ENCODE peak calls at places on chromosomes 13 and 19, in five cellular contexts. C, A, D, M and B are unnamed samples.

GRCh38 chr13:45068036-45069001 is 52.0 kb upstream of the GTF2F2 start:
- DNase-seq in C (peak), A (no peak), D (no peak), M (no peak), B (peak)

GRCh38 chr13:60095300-60095699 is 68.4 kb downstream of the DIAPH3 start:
- DNase-seq in C (no peak), A (no peak), D (no peak), M (no peak), B (no peak)

GRCh38 chr19:54248016-54248601 is 5.5 kb upstream of the LILRA6 start:
- DNase-seq in C (peak), A (no peak), D (no peak), M (no peak), B (peak)

GRCh38 chr13:51955281-51955771 is 55.9 kb downstream of the ATP7B start:
- DNase-seq in C (no peak), A (no peak), D (no peak), M (no peak), B (no peak)

GRCh38 chr19:13840751-13841338 is 36.1 kb upstream of the NANOS3 start:
- DNase-seq in C (no peak), A (no peak), D (no peak), M (no peak), B (no peak)

GRCh38 chr13:24894277-24894971 is 130.5 kb downstream of the RNF17 start:
- DNase-seq in C (no peak), A (no peak), D (no peak), M (no peak), B (no peak)

GRCh38 chr19:5613466-5613865 is 9.1 kb downstream of the SAFB2 start:
- DNase-seq in C (no peak), A (no peak), D (no peak), M (no peak), B (no peak)

GRCh38 chr13:29454931-29455481 is 140.5 kb downstream of the SLC7A1 start:
- DNase-seq in C (peak), A (no peak), D (no peak), M (no peak), B (peak)

GRCh38 chr13:82214341-82214740 is 1667.9 kb downstream of the SLITRK1 start:
- DNase-seq in C (no peak), A (no peak), D (no peak), M (no peak), B (no peak)

GRCh38 chr13:21063031-21063430 is 1.6 kb upstream of the LATS2 start:
- DNase-seq in C (no peak), A (no peak), D (no peak), M (no peak), B (no peak)

GRCh38 chr19:10852098-10852800 is 4.0 kb downstream of the C19orf38 start:
- DNase-seq in C (no peak), A (no peak), D (no peak), M (no peak), B (no peak)

GRCh38 chr19:28595722-28596121 is 617.2 kb downstream of the UQCRFS1 start:
- DNase-seq in C (no peak), A (no peak), D (no peak), M (no peak), B (no peak)

GRCh38 chr13:34913040-34913439 is 29.0 kb upstream of the NBEA start:
- DNase-seq in C (no peak), A (peak), D (no peak), M (no peak), B (no peak)

GRCh38 chr13:99658266-99658991 is 157.2 kb downstream of the TM9SF2 start:
- DNase-seq in C (peak), A (peak), D (peak), M (no peak), B (peak)

GRCh38 chr13:54733639-54734038 is 1705.0 kb downstream of the OLFM4 start:
- DNase-seq in C (no peak), A (peak), D (no peak), M (no peak), B (no peak)

GRCh38 chr13:67076378-67076777 is 153.8 kb downstream of the PCDH9 start:
- DNase-seq in C (no peak), A (no peak), D (no peak), M (no peak), B (no peak)

GRCh38 chr19:436413-436950 is 24.4 kb downstream of the SHC2 start:
- DNase-seq in C (no peak), A (no peak), D (no peak), M (no peak), B (no peak)

GRCh38 chr13:28002886-28003698 is 14.6 kb upstream of the URAD start:
- DNase-seq in C (no peak), A (no peak), D (no peak), M (no peak), B (no peak)

GRCh38 chr13:46315491-46316075 is 71.5 kb downstream of the RUBCNL start:
- DNase-seq in C (no peak), A (peak), D (no peak), M (no peak), B (no peak)

GRCh38 chr19:37572203-37572602 is 22.4 kb downstream of the ZNF571 start:
- DNase-seq in C (no peak), A (no peak), D (no peak), M (no peak), B (no peak)

GRCh38 chr13:90276208-90276607 is 1071.3 kb upstream of the MIR17HG start:
- DNase-seq in C (no peak), A (peak), D (no peak), M (no peak), B (no peak)

GRCh38 chr19:9406798-9407352 is 28.5 kb downstream of the ZNF266 start:
- DNase-seq in C (no peak), A (no peak), D (peak), M (no peak), B (peak)

GRCh38 chr13:49374585-49375290 is 69.1 kb downstream of the CAB39L start:
- DNase-seq in C (no peak), A (no peak), D (no peak), M (no peak), B (no peak)

GRCh38 chr13:73835138-73835721 is 299.0 kb downstream of the KLF12 start:
- DNase-seq in C (peak), A (peak), D (no peak), M (peak), B (peak)